ENCODE peak calls at places on chromosomes 3 and 15, in ten cellular contexts. One of them, this sample, is unnamed.

GRCh38 chr3:171753665-171754408 is 56.4 kb downstream of the PLD1 start:
- DNase-seq in non-pigmented ciliary epithelial cell: peak; percentile 83
- DNase-seq in NCI-H1105: no peak
- DNase-seq in activated CD4-positive, alpha-beta T cell treated with anti-CD3 and anti-CD28 coated beads, Interleukin-2, amount 10 ng/mL, durations not matched to agents 24 days and 14 days: no peak
- DNase-seq in neural progenitor cell: no peak
- DNase-seq in GM03348: peak; percentile 37
- DNase-seq in RWPE1: peak; percentile 57
- DNase-seq in neural crest cell: no peak
- DNase-seq in NCI-H1417: no peak
- DNase-seq in HS-5: no peak
- DNase-seq in this sample: no peak

GRCh38 chr3:10792208-10792607 is 23.8 kb upstream of the SLC6A11 start:
- DNase-seq in GM03348: no peak
- DNase-seq in HS-5: no peak
- DNase-seq in neural progenitor cell: no peak
- DNase-seq in non-pigmented ciliary epithelial cell: no peak
- DNase-seq in NCI-H1105: no peak
- DNase-seq in NCI-H1417: no peak
- DNase-seq in RWPE1: no peak
- DNase-seq in neural crest cell: no peak
- DNase-seq in activated CD4-positive, alpha-beta T cell treated with anti-CD3 and anti-CD28 coated beads, Interleukin-2, amount 10 ng/mL, durations not matched to agents 24 days and 14 days: no peak
- DNase-seq in this sample: no peak

GRCh38 chr15:58167095-58167591 is 29.0 kb downstream of the AQP9 start:
- DNase-seq in NCI-H1105: no peak
- DNase-seq in activated CD4-positive, alpha-beta T cell treated with anti-CD3 and anti-CD28 coated beads, Interleukin-2, amount 10 ng/mL, durations not matched to agents 24 days and 14 days: no peak
- DNase-seq in HS-5: no peak
- DNase-seq in neural progenitor cell: peak; percentile 49
- DNase-seq in neural crest cell: no peak
- DNase-seq in RWPE1: no peak
- DNase-seq in NCI-H1417: no peak
- DNase-seq in non-pigmented ciliary epithelial cell: no peak
- DNase-seq in GM03348: no peak
- DNase-seq in this sample: no peak

GRCh38 chr15:31304736-31305365 is 21.8 kb upstream of the KLF13 start:
- DNase-seq in HS-5: no peak
- DNase-seq in activated CD4-positive, alpha-beta T cell treated with anti-CD3 and anti-CD28 coated beads, Interleukin-2, amount 10 ng/mL, durations not matched to agents 24 days and 14 days: no peak
- DNase-seq in GM03348: no peak
- DNase-seq in non-pigmented ciliary epithelial cell: no peak
- DNase-seq in NCI-H1105: no peak
- DNase-seq in neural progenitor cell: no peak
- DNase-seq in NCI-H1417: peak; percentile 26
- DNase-seq in RWPE1: no peak
- DNase-seq in neural crest cell: no peak
- DNase-seq in this sample: no peak

GRCh38 chr15:90482124-90483011 is 47.4 kb upstream of the CRTC3 start:
- DNase-seq in NCI-H1105: no peak
- DNase-seq in non-pigmented ciliary epithelial cell: no peak
- DNase-seq in NCI-H1417: peak; percentile 16
- DNase-seq in HS-5: no peak
- DNase-seq in neural crest cell: peak; percentile 39
- DNase-seq in neural progenitor cell: peak; percentile 59
- DNase-seq in RWPE1: peak; percentile 45
- DNase-seq in activated CD4-positive, alpha-beta T cell treated with anti-CD3 and anti-CD28 coated beads, Interleukin-2, amount 10 ng/mL, durations not matched to agents 24 days and 14 days: peak; percentile 84
- DNase-seq in GM03348: peak; percentile 56
- DNase-seq in this sample: peak; percentile 45

GRCh38 chr15:95363636-95364035 is 966.9 kb upstream of the NR2F2 start:
- DNase-seq in HS-5: no peak
- DNase-seq in NCI-H1105: no peak
- DNase-seq in RWPE1: no peak
- DNase-seq in GM03348: no peak
- DNase-seq in neural progenitor cell: no peak
- DNase-seq in non-pigmented ciliary epithelial cell: no peak
- DNase-seq in neural crest cell: no peak
- DNase-seq in NCI-H1417: peak; percentile 83
- DNase-seq in activated CD4-positive, alpha-beta T cell treated with anti-CD3 and anti-CD28 coated beads, Interleukin-2, amount 10 ng/mL, durations not matched to agents 24 days and 14 days: no peak
- DNase-seq in this sample: no peak

GRCh38 chr3:5645311-5646029 is 458.0 kb downstream of the EDEM1 start:
- DNase-seq in HS-5: no peak
- DNase-seq in NCI-H1105: no peak
- DNase-seq in non-pigmented ciliary epithelial cell: no peak
- DNase-seq in RWPE1: no peak
- DNase-seq in activated CD4-positive, alpha-beta T cell treated with anti-CD3 and anti-CD28 coated beads, Interleukin-2, amount 10 ng/mL, durations not matched to agents 24 days and 14 days: no peak
- DNase-seq in neural progenitor cell: no peak
- DNase-seq in neural crest cell: no peak
- DNase-seq in GM03348: no peak
- DNase-seq in NCI-H1417: no peak
- DNase-seq in this sample: no peak

GRCh38 chr3:86563358-86563970 is 427.5 kb downstream of the VGLL3 start:
- DNase-seq in HS-5: peak; percentile 29
- DNase-seq in non-pigmented ciliary epithelial cell: peak; percentile 4
- DNase-seq in RWPE1: peak; percentile 4
- DNase-seq in NCI-H1105: peak; percentile 11
- DNase-seq in NCI-H1417: peak; percentile 10
- DNase-seq in activated CD4-positive, alpha-beta T cell treated with anti-CD3 and anti-CD28 coated beads, Interleukin-2, amount 10 ng/mL, durations not matched to agents 24 days and 14 days: no peak
- DNase-seq in neural progenitor cell: peak; percentile 76
- DNase-seq in neural crest cell: no peak
- DNase-seq in GM03348: peak; percentile 42
- DNase-seq in this sample: no peak